ENCODE peak calls at places on chromosomes 6 and 20, in seven cellular contexts. T is uterus, W is HL-60, S is AG10803, F is upper lobe of left lung, G is cardiac muscle cell, Z is IMR-90. R is an unnamed sample.

GRCh38 chr6:12890171-12890790 is 173.7 kb downstream of the PHACTR1 start:
- DNase-seq in Z (no peak), F (no peak), G (no peak), S (no peak), W (no peak), T (no peak), R (no peak)

GRCh38 chr6:13488015-13488895 is 855 bp upstream of the GFOD1 start:
- DNase-seq in G (peak), F (peak), Z (peak), W (peak), S (peak), T (peak), R (no peak)

GRCh38 chr6:53737746-53738145 is 57.1 kb upstream of the LRRC1 start:
- DNase-seq in S (no peak), Z (no peak), T (no peak), W (no peak), F (no peak), G (no peak), R (no peak)

GRCh38 chr6:144954241-144954556 is 669.1 kb downstream of the UTRN start:
- DNase-seq in G (no peak), W (no peak), S (no peak), F (no peak), Z (no peak), T (no peak), R (no peak)

GRCh38 chr6:148999921-149000589 is 253.2 kb downstream of the UST start:
- DNase-seq in Z (peak), T (peak), F (no peak), W (peak), S (peak), G (peak), R (peak)

GRCh38 chr6:34553750-34554149 is 2.4 kb downstream of the SPDEF start:
- DNase-seq in Z (no peak), T (no peak), G (no peak), S (no peak), W (no peak), F (no peak), R (no peak)

GRCh38 chr6:111605100-111605748 is 454 bp downstream of the TRAF3IP2 start:
- DNase-seq in T (peak), W (peak), F (peak), G (peak), Z (peak), S (peak), R (peak)

GRCh38 chr20:6920991-6921613 is 153.6 kb downstream of the BMP2 start:
- DNase-seq in T (no peak), W (no peak), Z (no peak), G (peak), S (no peak), F (no peak), R (no peak)

GRCh38 chr6:91566467-91566866 is 979.6 kb upstream of the MAP3K7 start:
- DNase-seq in S (no peak), W (no peak), T (no peak), F (no peak), Z (peak), G (no peak), R (no peak)

GRCh38 chr6:105794870-105795269 is 291.3 kb upstream of the PRDM1 start:
- DNase-seq in G (no peak), T (no peak), Z (no peak), W (no peak), F (no peak), S (no peak), R (no peak)

GRCh38 chr20:20070871-20071726 is 18.8 kb downstream of the CFAP61 start:
- DNase-seq in Z (no peak), W (no peak), S (no peak), F (no peak), T (no peak), G (no peak), R (no peak)

GRCh38 chr6:106334646-106335448 is 9.3 kb upstream of the ATG5 start:
- DNase-seq in W (no peak), F (no peak), G (peak), T (peak), S (peak), Z (peak), R (no peak)

GRCh38 chr20:2756056-2756611 is 44.3 kb downstream of the CPXM1 start:
- DNase-seq in T (no peak), G (peak), S (peak), F (no peak), Z (peak), W (no peak), R (peak)

GRCh38 chr6:169254456-169255316 is 1.0 kb upstream of the THBS2 start:
- DNase-seq in S (no peak), G (no peak), Z (no peak), W (peak), T (no peak), F (no peak), R (no peak)

GRCh38 chr20:15491564-15491963 is 1081.7 kb downstream of the KIF16B start:
- DNase-seq in F (no peak), G (no peak), W (no peak), Z (no peak), T (no peak), S (no peak), R (no peak)

GRCh38 chr6:17156966-17157365 is 55.1 kb downstream of the STMND1 start:
- DNase-seq in F (no peak), G (no peak), T (no peak), S (no peak), W (no peak), Z (no peak), R (no peak)

GRCh38 chr20:51020657-51021056 is 2.2 kb downstream of the KCNG1 start:
- DNase-seq in S (no peak), W (no peak), T (no peak), Z (no peak), F (no peak), G (no peak), R (no peak)

GRCh38 chr20:53579581-53580375 is 13.9 kb downstream of the ZNF217 start:
- DNase-seq in W (peak), G (peak), T (peak), S (peak), Z (peak), F (no peak), R (peak)

GRCh38 chr6:54267798-54268197 is 40.4 kb upstream of the TINAG start:
- DNase-seq in F (no peak), Z (peak), S (peak), G (peak), W (no peak), T (no peak), R (no peak)

GRCh38 chr20:51917886-51918545 is 115.7 kb upstream of the SALL4 start:
- DNase-seq in G (no peak), S (no peak), Z (no peak), T (no peak), F (no peak), W (no peak), R (no peak)

GRCh38 chr6:52417675-52418111 is 2.4 kb upstream of the EFHC1 start:
- DNase-seq in S (peak), Z (peak), F (no peak), W (no peak), G (peak), T (no peak), R (peak)

GRCh38 chr6:112016335-112016734 is 37.6 kb upstream of the CCN6 start:
- DNase-seq in S (peak), W (no peak), F (no peak), Z (peak), T (peak), G (peak), R (no peak)

GRCh38 chr6:37640776-37641395 is 56.8 kb downstream of the MDGA1 start:
- DNase-seq in F (no peak), G (no peak), Z (no peak), T (no peak), W (no peak), S (no peak), R (no peak)

GRCh38 chr6:139329224-139329623 is 37.4 kb upstream of the TXLNB start:
- DNase-seq in Z (no peak), G (no peak), W (no peak), T (no peak), F (no peak), S (no peak), R (no peak)

GRCh38 chr20:54028276-54029011 is 42.0 kb downstream of the BCAS1 start:
- DNase-seq in Z (no peak), G (no peak), S (no peak), T (no peak), F (peak), W (no peak), R (no peak)

GRCh38 chr20:63572788-63573738 is 976 bp downstream of the HELZ2 start:
- DNase-seq in W (no peak), Z (no peak), F (peak), T (no peak), G (no peak), S (no peak), R (no peak)

GRCh38 chr20:3572151-3572550 is 91.0 kb downstream of the GFRA4 start:
- DNase-seq in F (no peak), S (no peak), T (no peak), G (peak), Z (peak), W (no peak), R (peak)

GRCh38 chr6:113137411-113137810 is 719.7 kb upstream of the MARCKS start:
- DNase-seq in S (no peak), F (peak), Z (no peak), G (peak), W (no peak), T (peak), R (no peak)

GRCh38 chr6:72580281-72580940 is 41.5 kb upstream of the KCNQ5 start:
- DNase-seq in W (peak), T (no peak), Z (peak), F (no peak), S (peak), G (peak), R (peak)

GRCh38 chr6:170124836-170125235 is 166.0 kb downstream of the DLL1 start:
- DNase-seq in F (peak), W (no peak), T (no peak), S (no peak), Z (no peak), G (no peak), R (no peak)

GRCh38 chr6:40383348-40384115 is 203.6 kb downstream of the LRFN2 start:
- DNase-seq in T (no peak), F (no peak), S (no peak), Z (no peak), G (no peak), W (no peak), R (no peak)

GRCh38 chr20:528923-529594 is 14.5 kb downstream of the CSNK2A1 start:
- DNase-seq in F (no peak), T (no peak), Z (peak), W (no peak), S (peak), G (peak), R (peak)

GRCh38 chr6:109300874-109301273 is 81.4 kb downstream of the CD164 start:
- DNase-seq in T (no peak), S (no peak), Z (no peak), G (no peak), F (no peak), W (no peak), R (no peak)

GRCh38 chr20:10453241-10453640 is 18.1 kb downstream of the SLX4IP start:
- DNase-seq in Z (no peak), S (no peak), F (no peak), W (peak), T (no peak), G (no peak), R (no peak)

GRCh38 chr6:166672146-166672545 is 45.1 kb upstream of the RPS6KA2 start:
- DNase-seq in T (no peak), Z (no peak), G (no peak), S (no peak), F (no peak), W (no peak), R (no peak)

GRCh38 chr20:62554214-62554897 is 78.6 kb upstream of the GATA5 start:
- DNase-seq in T (no peak), G (no peak), W (no peak), S (no peak), F (peak), Z (no peak), R (no peak)

GRCh38 chr6:34196116-34196832 is 40.4 kb upstream of the HMGA1 start:
- DNase-seq in G (peak), S (peak), F (peak), T (peak), W (peak), Z (peak), R (peak)

GRCh38 chr6:30075987-30076311 is 380 bp upstream of the RNF39 start:
- DNase-seq in Z (no peak), S (no peak), W (no peak), G (no peak), T (no peak), F (peak), R (no peak)

GRCh38 chr20:9460518-9460917 is 53.9 kb upstream of the LAMP5 start:
- DNase-seq in W (no peak), T (no peak), F (no peak), Z (peak), S (peak), G (peak), R (peak)

GRCh38 chr20:58251979-58252591 is 23.6 kb upstream of the ANKRD60 start:
- DNase-seq in F (no peak), S (peak), G (peak), W (peak), Z (peak), T (no peak), R (peak)

GRCh38 chr6:3330199-3330598 is 71.5 kb downstream of the PSMG4 start:
- DNase-seq in S (no peak), T (no peak), F (no peak), G (no peak), W (no peak), Z (no peak), R (no peak)
- H3K4me3 ChIP-seq in S (no peak), T (no peak), F (no peak), G (no peak), W (no peak), Z (no peak), R (no peak)

DNA sequence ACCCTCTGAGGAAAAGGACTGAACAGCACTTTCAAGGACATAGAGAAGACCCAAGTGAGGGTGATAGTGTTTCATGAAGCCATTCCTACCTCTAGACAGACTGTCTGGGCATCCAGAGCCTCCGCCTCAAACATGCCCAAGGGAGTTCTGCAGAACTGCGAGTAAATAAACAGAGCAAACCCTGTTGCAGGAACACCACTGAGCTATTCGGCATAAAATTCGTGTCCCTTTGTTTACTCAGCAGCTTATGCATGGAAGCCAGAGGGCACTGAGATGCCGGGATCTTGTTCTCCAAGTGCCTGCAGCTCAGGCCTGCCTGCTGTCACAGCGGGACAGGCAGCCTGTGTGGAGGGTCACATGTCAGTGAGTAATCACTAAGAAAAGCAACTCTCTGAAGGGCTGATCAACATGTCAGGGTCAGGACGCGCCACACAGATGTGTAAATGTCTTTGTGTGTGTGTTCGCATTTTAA is 164.9 kb upstream of the HEY2 start:
- DNase-seq in T (no peak), W (no peak), S (no peak), Z (peak), G (no peak), F (peak), R (no peak)
- TF ChIP-seq CTCF in T (no peak), W (no peak), S (no peak), Z (no peak), G (no peak), F (no peak), R (no peak)

GRCh38 chr6:44003345-44004061 is 123.7 kb downstream of the MRPL14 start:
- DNase-seq in G (no peak), T (no peak), S (no peak), W (no peak), F (no peak), Z (no peak), R (no peak)

GRCh38 chr6:44002591-44003344 is 124.5 kb downstream of the MRPL14 start:
- DNase-seq in Z (peak), F (peak), S (no peak), W (no peak), G (peak), T (peak), R (no peak)

GRCh38 chr6:44001318-44001868 is 125.9 kb downstream of the MRPL14 start:
- DNase-seq in T (no peak), F (no peak), G (peak), W (peak), Z (no peak), S (peak), R (no peak)

GRCh38 chr6:44000164-44000842 is 126.9 kb downstream of the MRPL14 start:
- DNase-seq in T (no peak), S (no peak), Z (peak), W (peak), G (no peak), F (peak), R (no peak)

DNA sequence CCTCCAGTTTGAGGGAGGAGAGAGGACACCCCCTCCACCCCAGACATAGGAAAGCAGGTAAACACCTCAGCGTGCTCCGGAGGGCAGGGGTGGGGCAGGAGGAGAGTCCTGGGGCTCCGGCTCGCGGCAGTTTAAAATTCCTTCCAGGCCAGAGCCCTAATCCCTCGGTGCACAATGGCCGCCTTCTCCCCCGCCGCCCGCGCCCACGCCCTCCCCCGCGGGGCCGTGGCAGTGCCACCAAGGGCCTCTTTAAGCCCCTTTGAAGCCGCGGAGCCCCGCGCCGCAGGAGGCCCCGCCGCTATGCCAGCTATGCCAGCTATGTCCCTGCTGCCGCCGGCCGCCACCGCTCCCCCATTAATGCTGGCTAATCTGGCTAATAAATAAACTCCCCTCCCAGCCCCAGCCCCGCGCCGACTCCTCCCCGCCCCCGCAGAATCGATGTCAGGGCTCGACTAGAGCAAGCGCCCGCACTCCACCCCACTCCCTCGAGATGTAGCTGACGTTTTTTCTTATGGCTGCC is 125.1 kb downstream of the MRPL14 start:
- DNase-seq in Z (no peak), W (no peak), F (peak), S (no peak), G (peak), T (no peak), R (no peak)
- H3K4me3 ChIP-seq in Z (peak), W (no peak), F (peak), S (peak), G (peak), T (peak), R (peak)

DNA sequence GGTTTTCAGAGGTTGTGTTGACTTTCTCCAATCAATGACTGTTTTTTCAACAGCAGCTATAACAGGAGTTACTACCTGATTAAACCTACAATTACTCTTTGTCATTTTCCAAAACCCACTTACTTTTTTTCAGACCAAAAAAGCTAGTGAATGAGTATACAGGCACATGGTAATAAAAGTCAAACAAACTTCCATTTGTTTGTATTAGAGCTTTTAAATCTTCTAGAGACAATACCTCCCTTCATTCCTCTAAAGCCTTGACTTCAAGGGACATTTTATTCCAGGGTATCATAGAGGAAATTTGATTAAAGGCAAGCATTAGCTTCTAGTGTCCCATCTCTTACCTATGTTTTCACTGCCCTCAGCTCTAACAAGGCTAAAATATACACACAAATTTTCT is 52.7 kb downstream of the IL22RA2 start:
- DNase-seq in S (no peak), G (no peak), T (no peak), W (no peak), F (no peak), Z (no peak), R (no peak)
- TF ChIP-seq CTCF in S (no peak), G (no peak), T (no peak), W (no peak), F (no peak), Z (no peak), R (no peak)

GRCh38 chr20:47782920-47783552 is 2.2 kb downstream of the SULF2 start:
- DNase-seq in W (no peak), T (no peak), S (no peak), G (no peak), Z (no peak), F (no peak), R (no peak)
- H3K4me3 ChIP-seq in W (no peak), T (no peak), S (no peak), G (no peak), Z (no peak), F (no peak), R (no peak)

GRCh38 chr6:74549746-74550145 is 656.1 kb downstream of the COL12A1 start:
- DNase-seq in G (no peak), T (no peak), S (no peak), W (no peak), F (no peak), Z (no peak), R (no peak)
- TF ChIP-seq CTCF in G (no peak), T (no peak), S (no peak), W (no peak), F (no peak), Z (no peak), R (no peak)

DNA sequence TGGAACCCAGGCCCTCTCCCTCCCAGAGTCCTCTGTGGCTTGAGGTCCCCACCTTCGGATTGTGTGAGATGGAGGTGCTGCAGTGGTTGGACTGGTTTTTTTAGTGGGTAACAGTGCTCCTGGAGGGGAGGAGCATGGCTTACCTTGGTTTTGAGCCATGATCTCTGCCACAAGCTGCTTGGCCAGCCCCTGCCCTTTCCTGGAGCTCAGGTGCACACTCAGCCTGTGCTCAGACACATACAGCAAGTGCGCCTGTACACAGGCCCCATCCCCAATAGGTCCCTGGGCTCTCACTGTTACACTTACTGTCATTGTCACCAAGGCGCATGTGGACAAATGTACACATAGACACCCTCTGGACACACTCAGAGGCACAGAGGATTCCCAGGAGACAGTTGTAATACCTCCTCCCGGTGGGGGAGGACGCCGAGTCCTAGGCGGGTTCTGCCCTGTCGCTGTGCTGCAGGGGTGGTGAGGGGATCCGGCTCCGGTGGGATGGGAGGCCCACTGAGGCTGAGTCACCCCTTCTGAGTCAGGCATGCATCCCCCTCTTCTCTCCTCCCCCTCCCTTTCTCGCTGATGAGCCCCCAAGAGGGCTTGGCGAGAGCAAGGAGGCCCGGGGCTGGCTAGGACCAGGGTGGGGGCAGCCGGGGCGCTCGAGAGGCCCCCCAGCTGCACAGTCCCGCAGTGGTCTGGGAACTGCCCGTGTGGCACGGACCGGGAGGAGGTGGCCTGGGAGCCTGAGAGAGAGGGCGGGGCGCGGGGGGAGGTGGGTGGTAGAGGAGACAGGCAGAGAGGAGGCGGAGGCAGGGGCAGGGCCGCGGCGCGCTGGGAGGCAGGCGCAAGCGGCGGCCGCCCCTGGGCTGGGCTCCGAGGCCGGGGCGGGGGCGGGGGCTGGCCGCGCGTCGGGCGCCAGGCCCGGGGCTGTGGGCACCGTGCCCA is 515 bp upstream of the EPB41L1 start:
- DNase-seq in G (peak), W (no peak), S (peak), T (peak), Z (peak), F (peak), R (peak)
- H3K4me3 ChIP-seq in G (peak), W (no peak), S (peak), T (peak), Z (peak), F (peak), R (peak)

R was measured in foreskin fibroblast.